ENCODE peak calls at places on chromosomes 4 and X, in six cellular contexts. J is dorsolateral prefrontal cortex, H is AG10803, G is neural crest cell, B is HFF-Myc, W is hepatocyte. F is an unnamed sample.

GRCh38 chr4:74674750-74675149 is 119.6 kb downstream of the BTC start:
- DNase-seq in W (no peak), G (no peak), B (no peak), H (no peak), J (no peak), F (no peak)

GRCh38 chr4:94525993-94526740 is 74.4 kb downstream of the PDLIM5 start:
- DNase-seq in H (peak), J (no peak), G (no peak), W (no peak), B (no peak), F (no peak)

GRCh38 chrX:132217203-132218073 is 1.8 kb downstream of the RAP2C start:
- DNase-seq in H (peak), W (peak), B (no peak), J (peak), G (peak), F (peak)

GRCh38 chrX:104459796-104460195 is 106.2 kb upstream of the IL1RAPL2 start:
- DNase-seq in H (no peak), J (no peak), W (no peak), B (no peak), G (no peak), F (no peak)

GRCh38 chr4:149065753-149066152 is 623.5 kb upstream of the NR3C2 start:
- DNase-seq in J (no peak), B (no peak), H (no peak), W (no peak), G (no peak), F (no peak)

GRCh38 chr4:575281-576141 is 584 bp downstream of the TMEM271 start:
- DNase-seq in W (peak), G (peak), B (no peak), H (peak), J (no peak), F (peak)

GRCh38 chr4:40579983-40580382 is 49.7 kb downstream of the RBM47 start:
- DNase-seq in B (no peak), W (no peak), H (peak), J (no peak), G (no peak), F (no peak)

GRCh38 chr4:184268574-184269160 is 51.0 kb upstream of the ENPP6 start:
- DNase-seq in W (no peak), B (no peak), G (no peak), H (no peak), J (no peak), F (no peak)

GRCh38 chr4:101284546-101284945 is 62.8 kb downstream of the PPP3CA start:
- DNase-seq in H (peak), G (no peak), J (no peak), B (no peak), W (no peak), F (no peak)

GRCh38 chr4:3866813-3867129 is 100.6 kb downstream of the ADRA2C start:
- DNase-seq in W (no peak), H (no peak), J (no peak), G (no peak), B (no peak), F (no peak)

GRCh38 chrX:136954930-136955329 is 74.4 kb upstream of the RBMX start:
- DNase-seq in H (peak), W (peak), B (peak), G (no peak), J (no peak), F (no peak)

GRCh38 chr4:128819082-128819742 is 9.7 kb downstream of the JADE1 start:
- DNase-seq in J (no peak), G (no peak), H (no peak), W (no peak), B (no peak), F (no peak)

GRCh38 chr4:146110847-146111485 is 64.6 kb upstream of the LSM6 start:
- DNase-seq in G (no peak), W (peak), J (no peak), B (no peak), H (no peak), F (no peak)

GRCh38 chr4:3483471-3483921 is 20.4 kb downstream of the DOK7 start:
- DNase-seq in B (no peak), G (no peak), W (no peak), H (peak), J (peak), F (no peak)

GRCh38 chrX:44400588-44400987 is 57.1 kb upstream of the EFHC2 start:
- DNase-seq in W (peak), H (peak), B (peak), J (no peak), G (no peak), F (no peak)

GRCh38 chrX:104306180-104306579 is 51.4 kb upstream of the ESX1 start:
- DNase-seq in G (no peak), W (no peak), H (no peak), B (no peak), J (no peak), F (no peak)

GRCh38 chrX:132837126-132837525 is 121.3 kb downstream of the HS6ST2 start:
- DNase-seq in J (no peak), H (peak), W (peak), G (no peak), B (no peak), F (no peak)

GRCh38 chrX:37846141-37846540 is 1.2 kb downstream of the DYNLT3 start:
- DNase-seq in H (no peak), B (no peak), W (no peak), J (no peak), G (no peak), F (no peak)

GRCh38 chrX:13194291-13195103 is 125.4 kb downstream of the ATXN3L start:
- DNase-seq in H (peak), G (no peak), W (no peak), B (no peak), J (no peak), F (no peak)

GRCh38 chr4:166637816-166638215 is 596.5 kb downstream of the SPOCK3 start:
- DNase-seq in J (no peak), G (no peak), W (no peak), B (no peak), H (no peak), F (no peak)

GRCh38 chrX:54178100-54178940 is 4.7 kb downstream of the FAM120C start:
- DNase-seq in B (no peak), J (no peak), G (no peak), H (peak), W (no peak), F (no peak)

GRCh38 chr4:68430337-68430736 is 16.9 kb upstream of the TMPRSS11E start:
- DNase-seq in W (no peak), H (no peak), B (no peak), J (no peak), G (no peak), F (no peak)

GRCh38 chr4:56655627-56656345 is 25.3 kb downstream of the HOPX start:
- DNase-seq in H (no peak), J (peak), G (peak), B (no peak), W (peak), F (peak)

GRCh38 chr4:136001791-136002190 is 1530.5 kb downstream of the PCDH18 start:
- DNase-seq in J (no peak), B (no peak), W (no peak), G (no peak), H (no peak), F (no peak)

GRCh38 chr4:162485486-162485885 is 321.7 kb upstream of the FSTL5 start:
- DNase-seq in H (no peak), B (no peak), G (no peak), J (no peak), W (no peak), F (no peak)

GRCh38 chrX:70505451-70505841 is 60.8 kb downstream of the DLG3 start:
- DNase-seq in J (no peak), G (no peak), B (no peak), W (no peak), H (no peak), F (no peak)
- TF ChIP-seq CTCF in J (no peak), G (no peak), B (no peak), W (no peak), H (no peak), F (no peak)

DNA sequence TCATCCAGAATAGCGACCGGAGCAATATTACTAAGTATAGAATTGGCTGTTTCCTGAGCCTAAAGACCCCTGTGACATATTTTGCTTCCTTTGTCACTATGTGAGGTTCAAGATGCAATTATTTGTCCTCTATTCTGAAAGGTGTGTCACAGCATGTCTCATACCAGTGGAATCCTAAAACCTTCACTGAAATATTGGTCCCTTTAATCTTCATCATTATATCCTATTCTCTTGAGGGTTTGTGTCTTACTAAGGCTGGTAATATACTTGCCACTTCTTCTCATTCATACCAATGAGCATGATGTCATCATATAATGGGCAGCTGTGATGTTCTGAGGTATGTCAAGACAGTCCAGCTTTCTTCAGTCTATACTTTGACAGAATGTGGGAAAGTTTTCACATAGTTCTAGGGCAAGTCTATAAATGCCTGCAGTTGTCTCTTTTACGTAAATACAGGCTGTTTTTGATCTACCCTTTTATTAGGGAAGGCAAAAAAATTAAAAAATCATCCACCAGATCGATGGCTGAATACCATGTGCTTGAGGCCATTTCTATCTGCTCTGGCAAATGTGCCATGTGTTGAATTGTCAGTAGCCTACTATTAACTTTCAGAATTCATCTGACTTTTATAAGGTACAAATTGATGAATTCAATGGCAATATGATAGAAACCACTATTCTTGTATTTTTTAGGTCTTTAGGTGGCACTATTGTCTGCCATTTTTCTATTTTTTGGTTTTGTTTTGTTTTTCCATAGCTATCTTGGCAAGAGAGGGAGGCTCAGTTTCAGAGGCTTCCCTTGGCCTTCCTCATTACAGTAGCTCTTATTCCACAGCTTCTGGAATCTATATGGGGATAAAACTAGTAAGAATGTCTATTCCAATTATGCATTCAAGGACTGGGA is 209.0 kb downstream of the PPARGC1A start:
- DNase-seq in B (no peak), J (no peak), H (peak), W (no peak), G (no peak), F (no peak)
- TF ChIP-seq CTCF in B (no peak), J (no peak), H (peak), W (peak), G (no peak), F (no peak)

GRCh38 chrX:147838465-147839131 is 73.1 kb upstream of the FMR1 start:
- DNase-seq in G (no peak), H (no peak), W (no peak), J (no peak), B (no peak), F (no peak)
- TF ChIP-seq CTCF in G (peak), H (peak), W (peak), J (peak), B (no peak), F (peak)

GRCh38 chr4:107072836-107073736 is 37.0 kb upstream of the DKK2 start:
- DNase-seq in J (no peak), H (no peak), G (no peak), B (no peak), W (no peak), F (no peak)
- TF ChIP-seq CTCF in J (no peak), H (no peak), G (no peak), B (no peak), W (no peak), F (no peak)

GRCh38 chr4:26028793-26029511 is 114.9 kb downstream of the SMIM20 start:
- DNase-seq in B (no peak), H (peak), W (peak), J (peak), G (peak), F (peak)
- TF ChIP-seq CTCF in B (peak), H (peak), W (peak), J (peak), G (peak), F (peak)

GRCh38 chr4:134879019-134879418 is 677.4 kb upstream of the PABPC4L start:
- DNase-seq in W (no peak), H (no peak), B (no peak), G (no peak), J (no peak), F (no peak)
- TF ChIP-seq CTCF in W (no peak), H (no peak), B (no peak), G (no peak), J (no peak), F (no peak)

GRCh38 chrX:47644557-47645091 is 5.7 kb downstream of the ELK1 start:
- DNase-seq in G (peak), J (no peak), W (peak), H (peak), B (no peak), F (no peak)
- TF ChIP-seq CTCF in G (peak), J (peak), W (peak), H (peak), B (peak), F (peak)

DNA sequence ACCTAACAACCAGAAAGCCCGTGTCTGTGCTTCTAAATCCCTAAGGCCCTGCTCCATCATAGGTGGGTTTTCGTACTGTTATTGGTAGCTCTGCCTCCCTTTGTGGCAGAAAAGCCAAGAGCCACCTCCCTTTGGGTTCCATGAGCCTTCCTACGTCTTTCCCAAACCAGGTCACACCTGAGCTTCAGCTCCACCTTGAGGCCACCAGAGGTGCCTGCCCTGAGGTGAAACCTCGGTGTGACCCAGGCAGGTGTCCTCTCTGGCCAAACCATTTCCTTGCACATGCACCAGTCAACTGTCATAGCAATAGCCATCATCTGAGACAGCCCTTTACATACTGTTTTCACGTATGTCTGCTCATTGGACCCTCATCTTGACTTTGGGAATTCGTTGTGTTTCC is 188.0 kb upstream of the RBPJ start:
- DNase-seq in G (no peak), J (no peak), H (no peak), B (no peak), W (no peak), F (no peak)
- TF ChIP-seq CTCF in G (no peak), J (no peak), H (no peak), B (no peak), W (no peak), F (peak)

DNA sequence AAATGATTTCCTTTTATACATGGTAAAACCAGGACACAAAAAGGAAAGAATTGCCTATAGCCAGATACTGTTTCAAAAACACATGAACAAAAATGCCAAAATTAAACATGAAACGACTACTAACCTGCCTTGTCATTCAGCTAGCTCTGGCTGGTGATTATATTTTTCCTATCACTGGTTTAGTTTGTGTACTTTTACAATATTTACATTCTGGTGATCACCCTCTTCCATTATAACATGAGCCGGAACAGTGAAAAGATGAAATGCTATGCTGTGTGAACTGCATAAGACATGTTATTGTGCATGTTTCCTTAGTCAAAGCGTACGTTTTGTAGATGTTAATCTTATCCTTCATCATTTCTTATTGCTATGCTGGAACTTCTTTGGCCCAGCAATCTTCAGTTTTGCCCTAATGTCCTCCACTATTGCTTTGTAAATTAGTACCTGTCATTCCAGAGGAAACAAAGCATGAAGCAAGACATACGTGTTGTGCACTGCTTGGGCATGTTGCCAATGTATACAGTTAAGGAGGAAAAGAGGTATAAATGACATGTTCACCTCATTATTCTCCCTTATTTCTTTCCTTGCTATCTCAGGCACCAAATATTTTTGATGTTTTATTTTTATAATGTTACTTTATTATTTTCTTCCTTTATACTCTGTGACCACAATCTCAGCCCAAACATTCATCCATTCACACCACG is 386.3 kb downstream of the ARHGAP24 start:
- DNase-seq in H (no peak), W (peak), G (no peak), J (no peak), B (no peak), F (no peak)
- TF ChIP-seq CTCF in H (no peak), W (no peak), G (no peak), J (no peak), B (no peak), F (no peak)